ENCODE peak calls at places on chromosomes 11 and 22, in ten cellular contexts. Z is ovary; A is Caco-2; W is suprapubic skin; N is effector memory CD4-positive, alpha-beta T cell; E is upper lobe of right lung; G is kidney epithelial cell; D is H9; S is sigmoid colon; U is heart left ventricle. M is an unnamed sample.

GRCh38 chr22:37276771-37277170 is 5.5 kb upstream of the CYTH4 start:
- DNase-seq in Z (no peak), A (no peak), W (no peak), N (no peak), E (no peak), G (no peak), D (no peak), S (no peak), U (no peak), M (no peak)

GRCh38 chr22:43539572-43540533 is 128.0 kb downstream of the MPPED1 start:
- DNase-seq in Z (no peak), A (no peak), W (no peak), N (no peak), E (peak; percentile 48), G (no peak), D (peak; percentile 20), S (peak; percentile 46), U (no peak), M (no peak)

GRCh38 chr11:613369-613968 is 2.3 kb downstream of the IRF7 start:
- DNase-seq in Z (peak; percentile 58), A (peak; percentile 83), W (peak; percentile 86), N (peak; percentile 85), E (peak; percentile 88), G (no peak), D (peak; percentile 90), S (no peak), U (peak; percentile 82), M (peak; percentile 81)

GRCh38 chr11:71372693-71373657 is 75.2 kb downstream of the DHCR7 start:
- DNase-seq in Z (no peak), A (peak; percentile 60), W (no peak), N (no peak), E (no peak), G (no peak), D (no peak), S (no peak), U (no peak), M (no peak)

GRCh38 chr22:37020192-37020479 is 594 bp downstream of the MPST start:
- DNase-seq in Z (no peak), A (no peak), W (no peak), N (no peak), E (no peak), G (no peak), D (no peak), S (no peak), U (peak; percentile 43), M (no peak)

GRCh38 chr11:133206313-133207005 is 325.8 kb downstream of the OPCML start:
- DNase-seq in Z (no peak), A (no peak), W (no peak), N (no peak), E (no peak), G (no peak), D (no peak), S (no peak), U (no peak), M (no peak)

GRCh38 chr11:119130662-119131061 is 9.3 kb downstream of the HINFP start:
- DNase-seq in Z (peak; percentile 70), A (no peak), W (no peak), N (no peak), E (no peak), G (no peak), D (no peak), S (no peak), U (no peak), M (no peak)

GRCh38 chr22:37182101-37182948 is 5.7 kb downstream of the C1QTNF6 start:
- DNase-seq in Z (peak; percentile 28), A (no peak), W (peak; percentile 53), N (no peak), E (peak; percentile 52), G (no peak), D (no peak), S (peak; percentile 47), U (peak; percentile 19), M (no peak)

GRCh38 chr11:65791719-65792213 is 4.9 kb downstream of the OVOL1 start:
- DNase-seq in Z (no peak), A (no peak), W (no peak), N (no peak), E (peak; percentile 82), G (no peak), D (no peak), S (no peak), U (no peak), M (peak; percentile 47)

GRCh38 chr22:32548039-32548438 is 73.4 kb downstream of the FBXO7 start:
- DNase-seq in Z (no peak), A (no peak), W (no peak), N (no peak), E (no peak), G (no peak), D (no peak), S (peak; percentile 52), U (no peak), M (no peak)

GRCh38 chr11:122556605-122557004 is 98.9 kb upstream of the UBASH3B start:
- DNase-seq in Z (peak; percentile 71), A (no peak), W (no peak), N (no peak), E (peak; percentile 68), G (no peak), D (peak; percentile 79), S (no peak), U (peak; percentile 29), M (no peak)

GRCh38 chr11:102494216-102494615 is 36.3 kb downstream of the MMP7 start:
- DNase-seq in Z (no peak), A (peak; percentile 60), W (no peak), N (no peak), E (no peak), G (peak; percentile 82), D (no peak), S (no peak), U (no peak), M (no peak)

GRCh38 chr11:111310723-111311122 is 12.4 kb downstream of the POU2AF3 start:
- DNase-seq in Z (no peak), A (no peak), W (no peak), N (no peak), E (no peak), G (no peak), D (no peak), S (no peak), U (no peak), M (no peak)

GRCh38 chr22:36385491-36386350 is 2.0 kb downstream of the MYH9 start:
- DNase-seq in Z (no peak), A (peak; percentile 48), W (no peak), N (peak; percentile 76), E (peak; percentile 88), G (peak; percentile 60), D (no peak), S (peak; percentile 90), U (no peak), M (no peak)

GRCh38 chr11:64447717-64448598 is 89.0 kb downstream of the RPS6KA4 start:
- DNase-seq in Z (peak; percentile 34), A (peak; percentile 32), W (no peak), N (no peak), E (peak; percentile 68), G (no peak), D (peak; percentile 8), S (peak; percentile 71), U (peak; percentile 58), M (no peak)

GRCh38 chr11:61777234-61778090 is 14.9 kb downstream of the TMEM258 start:
- DNase-seq in Z (peak; percentile 95), A (no peak), W (no peak), N (peak; percentile 41), E (no peak), G (no peak), D (peak; percentile 86), S (no peak), U (peak; percentile 70), M (peak; percentile 67)

DNA sequence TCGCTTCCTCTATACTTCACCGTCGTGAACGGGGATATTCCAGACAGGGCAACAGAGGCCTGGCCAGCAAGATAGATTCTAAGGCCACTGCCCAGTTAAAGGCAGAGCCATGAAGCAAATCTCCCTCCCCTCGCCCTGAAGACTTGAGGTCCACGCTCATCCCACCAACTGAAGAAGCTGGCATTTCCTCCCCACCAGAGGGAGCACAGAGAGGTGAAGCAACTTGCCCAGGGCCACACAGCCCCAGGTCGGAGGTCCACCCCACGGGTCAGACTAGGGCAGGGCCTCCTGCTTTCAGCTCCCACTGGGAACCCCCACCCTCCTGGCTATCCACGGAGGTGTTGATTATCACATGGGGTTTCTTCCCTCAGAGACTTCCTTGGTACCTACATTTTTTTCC is 27.4 kb downstream of the MN1 start:
- DNase-seq in Z (no peak), A (no peak), W (no peak), N (no peak), E (no peak), G (no peak), D (no peak), S (no peak), U (peak; percentile 17), M (no peak)
- H3K27me3 ChIP-seq in Z (no peaks in the 10 kb centered on the region), A (no peaks in the 10 kb centered on the region), W (no peaks in the 10 kb centered on the region), N (no peaks in the 10 kb centered on the region), E (no peaks in the 10 kb centered on the region), G (peaks cover 10% of the 10 kb centered on the region), D (no peaks in the 10 kb centered on the region), S (no peaks in the 10 kb centered on the region), U (no peaks in the 10 kb centered on the region), M (no peaks in the 10 kb centered on the region)

DNA sequence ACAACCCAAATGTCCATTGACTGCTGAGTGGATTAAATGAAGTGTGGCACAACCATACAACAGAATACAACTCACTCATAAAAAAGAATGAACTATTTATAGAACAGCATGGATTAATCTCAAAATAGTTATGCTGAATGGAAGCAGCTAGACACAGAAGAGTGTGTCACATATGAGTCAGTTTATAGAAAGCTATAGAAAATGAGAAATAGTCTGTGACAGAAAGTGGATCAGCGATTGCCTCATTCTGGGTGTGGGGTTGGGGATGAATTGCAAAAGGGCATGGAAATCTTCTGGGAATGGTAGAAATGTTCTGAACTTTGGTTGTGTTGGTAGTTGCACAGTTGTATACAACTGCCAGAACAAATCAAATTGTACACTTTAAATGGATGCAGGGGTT is 37.4 kb downstream of the PRR5L start:
- DNase-seq in Z (no peak), A (no peak), W (no peak), N (no peak), E (no peak), G (no peak), D (no peak), S (no peak), U (no peak), M (no peak)
- H3K27me3 ChIP-seq in Z (no peaks in the 10 kb centered on the region), A (no peaks in the 10 kb centered on the region), W (no peaks in the 10 kb centered on the region), N (no peaks in the 10 kb centered on the region), E (no peaks in the 10 kb centered on the region), G (no peaks in the 10 kb centered on the region), D (no peaks in the 10 kb centered on the region), S (no peaks in the 10 kb centered on the region), U (no peaks in the 10 kb centered on the region), M (no peaks in the 10 kb centered on the region)

DNA sequence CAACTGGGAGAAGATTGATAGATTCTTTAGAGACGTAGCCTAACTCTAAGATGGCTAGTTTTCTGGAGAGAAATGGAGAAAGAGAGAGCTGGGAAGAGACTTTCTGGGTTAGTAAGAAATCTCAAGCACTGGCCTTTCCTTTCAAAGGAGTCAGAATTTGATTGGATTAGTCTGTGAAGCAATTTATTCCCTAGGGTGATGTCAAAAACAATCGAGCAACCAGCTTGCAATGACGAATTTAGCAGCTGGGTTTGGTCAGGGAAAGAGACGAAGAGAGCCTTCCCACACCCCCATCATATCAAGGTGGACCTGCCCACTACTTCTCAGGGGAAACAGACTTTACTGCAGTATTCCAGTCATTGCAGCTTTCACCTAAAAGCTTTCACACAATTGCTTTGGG is 10.8 kb downstream of the KRTAP5-6 start:
- DNase-seq in Z (no peak), A (no peak), W (no peak), N (no peak), E (no peak), G (no peak), D (no peak), S (no peak), U (no peak), M (no peak)
- H3K27me3 ChIP-seq in Z (no peaks in the 10 kb centered on the region), A (no peaks in the 10 kb centered on the region), W (peaks cover 4% of the 10 kb centered on the region), N (no peaks in the 10 kb centered on the region), E (peaks cover 14% of the 10 kb centered on the region), G (peaks cover 5% of the 10 kb centered on the region), D (no peaks in the 10 kb centered on the region), S (no peaks in the 10 kb centered on the region), U (no peaks in the 10 kb centered on the region), M (no peaks in the 10 kb centered on the region)

GRCh38 chr22:39248254-39248653 is 3.5 kb upstream of the PDGFB start:
- DNase-seq in Z (no peak), A (no peak), W (no peak), N (no peak), E (no peak), G (no peak), D (no peak), S (no peak), U (no peak), M (no peak)
- H3K27me3 ChIP-seq in Z (no peaks in the 10 kb centered on the region), A (no peaks in the 10 kb centered on the region), W (peaks cover 3% of the 10 kb centered on the region), N (no peaks in the 10 kb centered on the region), E (peaks cover 36% of the 10 kb centered on the region), G (no peaks in the 10 kb centered on the region), D (peaks cover 19% of the 10 kb centered on the region), S (peaks cover 12% of the 10 kb centered on the region), U (peaks cover 4% of the 10 kb centered on the region), M (no peaks in the 10 kb centered on the region)

M was measured in CD4-positive, alpha-beta memory T cell.